ENCODE peak calls at places on chromosomes 3 and 15, in four cellular contexts. G, M, S and J are unnamed samples.

GRCh38 chr3:105647047-105647446 is 221.8 kb downstream of the CBLB start:
- DNase-seq in S (peak), M (no peak), G (no peak), J (peak)

GRCh38 chr3:72968280-72968679 is 28.3 kb upstream of the PPP4R2 start:
- DNase-seq in S (no peak), G (no peak), M (no peak), J (no peak)

GRCh38 chr3:134638385-134639020 is 12.3 kb downstream of the KY start:
- DNase-seq in M (no peak), G (no peak), S (no peak), J (no peak)

GRCh38 chr3:158279584-158279983 is 169.7 kb downstream of the RSRC1 start:
- DNase-seq in M (no peak), G (no peak), S (no peak), J (no peak)

GRCh38 chr3:165503346-165503745 is 307.2 kb upstream of the SLITRK3 start:
- DNase-seq in S (no peak), M (no peak), G (no peak), J (no peak)

GRCh38 chr3:108899530-108899929 is 54.1 kb downstream of the GUCA1C start:
- DNase-seq in S (no peak), G (no peak), M (no peak), J (no peak)

GRCh38 chr15:28922712-28923012 is 36.9 kb downstream of the APBA2 start:
- DNase-seq in M (no peak), S (no peak), G (no peak), J (no peak)

GRCh38 chr3:50205719-50206276 is 727 bp downstream of the SLC38A3 start:
- DNase-seq in S (no peak), G (no peak), M (peak), J (no peak)

GRCh38 chr3:124299831-124300230 is 307.9 kb upstream of the ROPN1 start:
- DNase-seq in M (no peak), S (no peak), G (no peak), J (no peak)

GRCh38 chr3:98733055-98733777 is 29.9 kb upstream of the ST3GAL6 start:
- DNase-seq in S (peak), G (peak), M (peak), J (no peak)

GRCh38 chr15:31262143-31262530 is 64.5 kb upstream of the KLF13 start:
- DNase-seq in S (no peak), G (no peak), M (no peak), J (no peak)